ENCODE peak calls at places on chromosome 3, in seven cellular contexts. Z, J, W, B, O, K and M are unnamed samples.

GRCh38 chr3:170108955-170109354 is 71.2 kb downstream of the GPR160 start:
- DNase-seq in B (no peak), K (no peak), W (no peak), Z (no peak), O (no peak), J (no peak), M (no peak)

GRCh38 chr3:71156062-71156665 is 427.4 kb downstream of the FOXP1 start:
- DNase-seq in J (no peak), O (no peak), Z (no peak), W (no peak), K (peak; percentile 39), B (no peak), M (no peak)

GRCh38 chr3:52443268-52443610 is 1.7 kb downstream of the SEMA3G start:
- DNase-seq in J (no peak), Z (no peak), B (no peak), W (no peak), O (no peak), K (no peak), M (no peak)

GRCh38 chr3:58946875-58947274 is 103.0 kb downstream of the CFAP20DC start:
- DNase-seq in J (no peak), Z (no peak), K (peak; percentile 38), W (no peak), B (no peak), O (no peak), M (no peak)

GRCh38 chr3:45567730-45568172 is 26.8 kb upstream of the LIMD1 start:
- DNase-seq in B (no peak), W (peak; percentile 35), K (no peak), J (peak; percentile 52), Z (no peak), O (no peak), M (no peak)

GRCh38 chr3:169340055-169340454 is 323.5 kb downstream of the MECOM start:
- DNase-seq in Z (no peak), O (no peak), B (no peak), W (no peak), K (no peak), J (no peak), M (no peak)

GRCh38 chr3:51974277-51974962 is 444 bp upstream of the ABHD14A start:
- DNase-seq in J (no peak), K (peak; percentile 49), W (peak; percentile 62), Z (no peak), B (peak; percentile 58), O (no peak), M (no peak)

GRCh38 chr3:42526616-42527367 is 24.3 kb downstream of the VIPR1 start:
- DNase-seq in O (peak; percentile 50), B (no peak), K (no peak), J (no peak), W (no peak), Z (no peak), M (peak; percentile 35)

GRCh38 chr3:61535826-61536225 is 25.5 kb upstream of the PTPRG start:
- DNase-seq in Z (no peak), K (no peak), B (no peak), W (no peak), O (no peak), J (no peak), M (no peak)

GRCh38 chr3:172040078-172040975 is 949 bp downstream of the FNDC3B start:
- DNase-seq in J (peak; percentile 30), B (peak; percentile 91), Z (peak; percentile 39), W (peak; percentile 86), O (peak; percentile 84), K (peak; percentile 91), M (peak; percentile 86)

GRCh38 chr3:106691476-106691875 is 685.8 kb upstream of the CCDC54 start:
- DNase-seq in O (no peak), Z (no peak), K (no peak), B (no peak), J (no peak), W (no peak), M (no peak)

GRCh38 chr3:194337965-194338753 is 13.0 kb downstream of the CPN2 start:
- DNase-seq in O (no peak), Z (no peak), W (no peak), B (no peak), J (no peak), K (no peak), M (no peak)

GRCh38 chr3:194340757-194341400 is 10.2 kb downstream of the CPN2 start:
- DNase-seq in J (no peak), Z (no peak), B (no peak), K (no peak), W (no peak), O (peak; percentile 61), M (no peak)

GRCh38 chr3:194336601-194337355 is 14.3 kb downstream of the CPN2 start:
- DNase-seq in B (no peak), Z (no peak), O (no peak), J (no peak), K (no peak), W (peak; percentile 53), M (no peak)

GRCh38 chr3:194339356-194339755 is 11.8 kb downstream of the CPN2 start:
- DNase-seq in O (peak; percentile 74), K (no peak), J (no peak), Z (no peak), B (no peak), W (no peak), M (peak; percentile 51)

DNA sequence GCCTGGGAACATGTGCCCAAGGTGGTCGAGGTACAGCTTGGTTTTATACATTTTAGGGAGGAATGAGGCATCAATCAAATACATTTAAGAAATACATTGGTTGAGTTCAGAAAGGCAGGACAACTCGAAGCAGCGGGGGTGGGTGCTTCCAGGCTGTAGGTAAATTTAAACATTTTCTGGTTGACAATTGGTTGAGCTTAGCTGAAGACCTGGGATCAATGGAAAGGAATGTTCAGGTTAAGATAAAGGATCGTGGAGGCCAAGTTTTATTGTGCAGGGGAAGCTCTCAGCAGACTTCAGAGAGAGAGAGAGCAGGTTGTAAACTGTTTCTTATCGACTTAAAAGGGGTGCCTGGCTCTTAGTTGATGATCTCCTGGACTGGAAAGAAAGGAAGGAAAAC is 11.3 kb downstream of the CPN2 start:
- DNase-seq in J (no peak), Z (no peak), K (no peak), B (no peak), W (no peak), O (peak; percentile 43), M (no peak)
- TF ChIP-seq EZH2phosphoT487 in J (no peak), Z (no peak), K (no peak), B (no peak), W (no peak), O (no peak), M (no peak)

GRCh38 chr3:114223146-114223545 is 14.2 kb downstream of the ZNF80 start:
- DNase-seq in B (peak; percentile 22), J (peak; percentile 35), K (no peak), Z (no peak), W (no peak), O (no peak), M (no peak)
- H2AFZ ChIP-seq in B (peak overlapping the region; percentile 3), J (no peak overlapping the region), K (no peak overlapping the region), Z (no peak overlapping the region), W (no peak overlapping the region), O (no peak overlapping the region), M (no peak overlapping the region)

GRCh38 chr3:175088981-175089380 is 229.8 kb downstream of the NAALADL2 start:
- DNase-seq in B (no peak), K (no peak), W (no peak), O (no peak), J (no peak), Z (no peak), M (no peak)

GRCh38 chr3:175091426-175092114 is 232.4 kb downstream of the NAALADL2 start:
- DNase-seq in K (no peak), Z (no peak), O (no peak), B (no peak), J (no peak), W (no peak), M (no peak)

GRCh38 chr3:175094344-175094743 is 235.2 kb downstream of the NAALADL2 start:
- DNase-seq in K (no peak), W (no peak), Z (no peak), B (no peak), J (no peak), O (no peak), M (no peak)

GRCh38 chr3:175093738-175094137 is 234.6 kb downstream of the NAALADL2 start:
- DNase-seq in J (no peak), Z (no peak), O (no peak), B (no peak), K (no peak), W (no peak), M (no peak)
- TF ChIP-seq EZH2phosphoT487 in J (no peak), Z (no peak), O (no peak), B (no peak), K (no peak), W (no peak), M (no peak)

DNA sequence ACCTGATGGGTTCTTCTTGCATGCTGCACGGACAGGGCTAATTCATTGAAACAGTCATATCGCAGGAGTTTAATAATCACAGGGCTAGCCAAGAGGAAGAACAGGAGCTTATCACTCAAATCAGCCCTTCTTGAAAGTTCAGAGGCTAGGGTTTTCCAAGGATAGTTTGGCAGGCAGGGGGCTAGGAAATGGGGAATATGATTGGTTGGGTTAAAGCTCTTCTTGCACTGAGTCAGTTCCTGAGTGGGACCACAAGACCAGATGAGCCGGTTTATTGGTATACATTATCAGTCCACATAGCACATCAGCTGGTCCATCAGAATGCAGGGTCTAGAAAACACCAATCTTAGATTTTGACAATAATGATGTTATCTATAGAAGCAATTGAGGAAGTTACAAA is 58.2 kb upstream of the SLC25A36 start:
- DNase-seq in O (no peak), J (no peak), B (no peak), K (no peak), W (no peak), Z (no peak), M (no peak)
- H2AFZ ChIP-seq in O (no peak overlapping the region), J (no peak overlapping the region), B (no peak overlapping the region), K (no peak overlapping the region), W (no peak overlapping the region), Z (no peak overlapping the region), M (no peak overlapping the region)

GRCh38 chr3:177352424-177352823 is 155.1 kb upstream of the TBL1XR1 start:
- DNase-seq in B (no peak), K (no peak), Z (no peak), J (no peak), O (no peak), W (no peak), M (no peak)

GRCh38 chr3:177350051-177350565 is 152.8 kb upstream of the TBL1XR1 start:
- DNase-seq in J (no peak), W (no peak), Z (no peak), O (no peak), K (no peak), B (no peak), M (no peak)

GRCh38 chr3:177348974-177349373 is 151.7 kb upstream of the TBL1XR1 start:
- DNase-seq in O (no peak), B (no peak), J (no peak), K (no peak), Z (no peak), W (no peak), M (no peak)

GRCh38 chr3:177351757-177352158 is 154.5 kb upstream of the TBL1XR1 start:
- DNase-seq in K (no peak), J (peak; percentile 76), W (no peak), B (no peak), O (no peak), Z (no peak), M (no peak)

GRCh38 chr3:177351195-177351594 is 153.9 kb upstream of the TBL1XR1 start:
- DNase-seq in O (no peak), K (no peak), J (no peak), W (no peak), B (no peak), Z (no peak), M (no peak)
- TF ChIP-seq EZH2phosphoT487 in O (no peak), K (no peak), J (no peak), W (no peak), B (no peak), Z (no peak), M (no peak)

GRCh38 chr3:11029948-11030347 is 37.4 kb downstream of the SLC6A1 start:
- DNase-seq in B (no peak), K (no peak), J (no peak), O (no peak), W (no peak), Z (no peak), M (no peak)
- H2AFZ ChIP-seq in B (no peak overlapping the region), K (no peak overlapping the region), J (no peak overlapping the region), O (no peak overlapping the region), W (no peak overlapping the region), Z (no peak overlapping the region), M (no peak overlapping the region)